ENCODE peak calls at places on chromosomes 3 and 15, in nine cellular contexts. H, C, J, R, P, F, M, L and N are unnamed samples.

GRCh38 chr3:24316887-24317383 is 177.7 kb downstream of the THRB start:
- DNase-seq in H (no peak), C (peak; percentile 45), J (peak; percentile 44), R (no peak), P (no peak), F (no peak), M (no peak), L (no peak), N (peak; percentile 70)

GRCh38 chr15:87502173-87502572 is 754.4 kb downstream of the NTRK3 start:
- DNase-seq in H (no peak), C (no peak), J (no peak), R (no peak), P (no peak), F (no peak), M (no peak), L (no peak), N (no peak)

GRCh38 chr15:31296304-31297220 is 30.1 kb upstream of the KLF13 start:
- DNase-seq in H (no peak), C (no peak), J (peak; percentile 91), R (peak; percentile 76), P (no peak), F (no peak), M (peak; percentile 74), L (no peak), N (peak; percentile 82)

GRCh38 chr3:129587559-129588210 is 18.8 kb downstream of the PLXND1 start:
- DNase-seq in H (no peak), C (no peak), J (no peak), R (no peak), P (no peak), F (no peak), M (no peak), L (no peak), N (no peak)

GRCh38 chr15:99335508-99335907 is 84.2 kb downstream of the LRRC28 start:
- DNase-seq in H (no peak), C (no peak), J (no peak), R (no peak), P (no peak), F (no peak), M (no peak), L (no peak), N (no peak)

GRCh38 chr15:75356006-75356405 is 9.2 kb downstream of the NEIL1 start:
- DNase-seq in H (no peak), C (no peak), J (no peak), R (no peak), P (no peak), F (no peak), M (no peak), L (no peak), N (peak; percentile 53)

GRCh38 chr3:18703798-18704197 is 278.7 kb upstream of the SATB1 start:
- DNase-seq in H (no peak), C (no peak), J (no peak), R (no peak), P (no peak), F (no peak), M (no peak), L (no peak), N (no peak)

GRCh38 chr15:27598251-27599045 is 500.7 kb downstream of the OCA2 start:
- DNase-seq in H (no peak), C (no peak), J (no peak), R (no peak), P (no peak), F (no peak), M (no peak), L (no peak), N (no peak)

GRCh38 chr15:74957301-74958035 is 896 bp upstream of the RPP25 start:
- DNase-seq in H (no peak), C (peak; percentile 13), J (no peak), R (peak; percentile 78), P (no peak), F (no peak), M (no peak), L (no peak), N (peak; percentile 64)

GRCh38 chr15:59539799-59540198 is 71.8 kb upstream of the GCNT3 start:
- DNase-seq in H (no peak), C (peak; percentile 24), J (peak; percentile 16), R (no peak), P (no peak), F (no peak), M (no peak), L (no peak), N (no peak)

GRCh38 chr15:66252411-66253295 is 897 bp downstream of the MEGF11 start:
- DNase-seq in H (peak; percentile 84), C (peak; percentile 20), J (peak; percentile 67), R (peak; percentile 64), P (no peak), F (peak; percentile 41), M (no peak), L (peak; percentile 25), N (peak; percentile 76)

GRCh38 chr15:43930079-43930478 is 103.3 kb downstream of the WDR76 start:
- DNase-seq in H (no peak), C (peak; percentile 36), J (no peak), R (no peak), P (no peak), F (no peak), M (no peak), L (no peak), N (no peak)

GRCh38 chr3:48927928-48928327 is 9.3 kb downstream of the ARIH2 start:
- DNase-seq in H (no peak), C (peak; percentile 16), J (no peak), R (no peak), P (no peak), F (no peak), M (no peak), L (no peak), N (no peak)

GRCh38 chr15:85504739-85505676 is 124.6 kb downstream of the AKAP13 start:
- DNase-seq in H (peak; percentile 32), C (peak; percentile 77), J (peak; percentile 45), R (no peak), P (no peak), F (peak; percentile 54), M (no peak), L (peak; percentile 32), N (no peak)

GRCh38 chr15:36358094-36358961 is 221.1 kb upstream of the CDIN1 start:
- DNase-seq in H (no peak), C (peak; percentile 87), J (no peak), R (no peak), P (no peak), F (no peak), M (peak; percentile 26), L (no peak), N (no peak)

GRCh38 chr3:45179163-45179562 is 33.0 kb upstream of the CDCP1 start:
- DNase-seq in H (no peak), C (no peak), J (no peak), R (no peak), P (no peak), F (no peak), M (no peak), L (no peak), N (no peak)

GRCh38 chr15:90871097-90871715 is 2.8 kb downstream of the FURIN start:
- DNase-seq in H (peak; percentile 39), C (no peak), J (no peak), R (no peak), P (no peak), F (no peak), M (no peak), L (peak; percentile 46), N (peak; percentile 39)

GRCh38 chr3:148075829-148076716 is 621.6 kb upstream of the AGTR1 start:
- DNase-seq in H (no peak), C (peak; percentile 57), J (no peak), R (no peak), P (no peak), F (peak; percentile 36), M (no peak), L (no peak), N (no peak)

GRCh38 chr3:100730524-100730923 is 21.2 kb downstream of the TFG start:
- DNase-seq in H (no peak), C (no peak), J (no peak), R (no peak), P (no peak), F (no peak), M (no peak), L (no peak), N (no peak)

GRCh38 chr3:44455318-44455717 is 22.2 kb downstream of the ZNF445 start:
- DNase-seq in H (no peak), C (no peak), J (no peak), R (no peak), P (no peak), F (no peak), M (no peak), L (no peak), N (no peak)

GRCh38 chr3:122085666-122086065 is 30.5 kb downstream of the CD86 start:
- DNase-seq in H (no peak), C (peak; percentile 15), J (no peak), R (no peak), P (no peak), F (no peak), M (no peak), L (no peak), N (no peak)

GRCh38 chr3:45558431-45558830 is 36.1 kb upstream of the LIMD1 start:
- DNase-seq in H (no peak), C (peak; percentile 27), J (no peak), R (no peak), P (no peak), F (no peak), M (no peak), L (no peak), N (no peak)

GRCh38 chr3:167662919-167663400 is 9.2 kb upstream of the WDR49 start:
- DNase-seq in H (no peak), C (peak; percentile 85), J (no peak), R (no peak), P (no peak), F (no peak), M (no peak), L (no peak), N (no peak)

GRCh38 chr3:188343894-188344293 is 189.9 kb downstream of the LPP start:
- DNase-seq in H (no peak), C (no peak), J (no peak), R (no peak), P (no peak), F (no peak), M (no peak), L (no peak), N (no peak)

GRCh38 chr3:55434789-55435188 is 52.3 kb downstream of the WNT5A start:
- DNase-seq in H (peak; percentile 19), C (peak; percentile 52), J (no peak), R (peak; percentile 55), P (no peak), F (peak; percentile 26), M (no peak), L (no peak), N (peak; percentile 62)

GRCh38 chr15:74322558-74323180 is 44.8 kb downstream of the CYP11A1 start:
- DNase-seq in H (peak; percentile 86), C (peak; percentile 48), J (peak; percentile 59), R (peak; percentile 68), P (peak; percentile 10), F (peak; percentile 56), M (no peak), L (peak; percentile 56), N (no peak)

GRCh38 chr15:44468713-44469385 is 41.4 kb downstream of the CTDSPL2 start:
- DNase-seq in H (no peak), C (peak; percentile 75), J (no peak), R (no peak), P (no peak), F (peak; percentile 22), M (no peak), L (no peak), N (no peak)

GRCh38 chr3:52078781-52079560 is 22.6 kb upstream of the DUSP7 start:
- DNase-seq in H (no peak), C (no peak), J (no peak), R (no peak), P (no peak), F (no peak), M (no peak), L (no peak), N (no peak)

GRCh38 chr15:57323806-57324589 is 52.3 kb upstream of the CGNL1 start:
- DNase-seq in H (peak; percentile 49), C (peak; percentile 67), J (no peak), R (no peak), P (no peak), F (peak; percentile 93), M (no peak), L (peak; percentile 7), N (peak; percentile 83)

GRCh38 chr3:110806924-110807323 is 264.7 kb upstream of the NECTIN3 start:
- DNase-seq in H (no peak), C (no peak), J (no peak), R (no peak), P (no peak), F (no peak), M (no peak), L (no peak), N (no peak)

GRCh38 chr3:11655188-11655928 is 11.6 kb upstream of the VGLL4 start:
- DNase-seq in H (peak; percentile 29), C (no peak), J (no peak), R (no peak), P (no peak), F (no peak), M (no peak), L (peak; percentile 37), N (no peak)